ENCODE peak calls at places on chromosomes 7 and 10, in five cellular contexts. G is M059J; L is effector CD4-positive, alpha-beta T cell; M is stimulated activated CD4-positive, alpha-beta T cell treated with anti-CD3 and anti-CD28 coated beads, TNF-alpha, amount 100 ng/mL, for 4 hours; T is activated naive CD8-positive, alpha-beta T cell treated with anti-CD3 and anti-CD28 coated beads, Interleukin-2, amount 10 ng/mL, durations not matched to agents 7 days and 5 days. V is an unnamed sample.

GRCh38 chr7:96200740-96201139 is 121.2 kb downstream of the SLC25A13 start:
- DNase-seq in G (no peak), L (no peak), M (no peak), T (no peak), V (no peak)

GRCh38 chr7:142616121-142616643 is 133.1 kb upstream of the PRSS1 start:
- DNase-seq in G (no peak), L (no peak), M (no peak), T (no peak), V (no peak)

GRCh38 chr7:36784991-36785940 is 61.0 kb upstream of the AOAH start:
- DNase-seq in G (no peak), L (peak; percentile 68), M (no peak), T (peak; percentile 60), V (no peak)

GRCh38 chr7:75914169-75914654 is 743 bp upstream of the POR start:
- DNase-seq in G (no peak), L (no peak), M (no peak), T (no peak), V (no peak)

GRCh38 chr10:113225903-113226302 is 275.9 kb downstream of the TCF7L2 start:
- DNase-seq in G (no peak), L (no peak), M (no peak), T (no peak), V (no peak)

GRCh38 chr10:129854181-129854580 is 109.9 kb downstream of the EBF3 start:
- DNase-seq in G (no peak), L (no peak), M (no peak), T (no peak), V (no peak)

GRCh38 chr7:21128418-21128817 is 299.5 kb upstream of the SP4 start:
- DNase-seq in G (no peak), L (no peak), M (no peak), T (no peak), V (no peak)

GRCh38 chr10:625335-625699 is 64.2 kb downstream of the DIP2C start:
- DNase-seq in G (no peak), L (no peak), M (no peak), T (no peak), V (no peak)

GRCh38 chr10:78977761-78978305 is 90.9 kb upstream of the ZMIZ1 start:
- DNase-seq in G (peak; percentile 98), L (no peak), M (no peak), T (no peak), V (no peak)

GRCh38 chr7:45686441-45687184 is 112.4 kb downstream of the ADCY1 start:
- DNase-seq in G (no peak), L (no peak), M (no peak), T (no peak), V (no peak)

GRCh38 chr7:41699532-41699931 is 3.4 kb downstream of the INHBA start:
- DNase-seq in G (peak; percentile 58), L (no peak), M (no peak), T (no peak), V (no peak)

GRCh38 chr10:17214991-17215781 is 12.9 kb upstream of the VIM start:
- DNase-seq in G (peak; percentile 93), L (no peak), M (no peak), T (no peak), V (no peak)

GRCh38 chr7:38463277-38464224 is 167.6 kb downstream of the AMPH start:
- DNase-seq in G (peak; percentile 84), L (peak; percentile 28), M (peak; percentile 62), T (peak; percentile 69), V (no peak)

GRCh38 chr10:71837085-71837827 is 13.8 kb downstream of the PSAP start:
- DNase-seq in G (no peak), L (no peak), M (no peak), T (no peak), V (no peak)

GRCh38 chr10:5544216-5544805 is 19.6 kb downstream of the CALML3 start:
- DNase-seq in G (no peak), L (no peak), M (no peak), T (peak; percentile 1), V (no peak)

GRCh38 chr7:129689995-129690581 is 78.6 kb downstream of the NRF1 start:
- DNase-seq in G (no peak), L (no peak), M (no peak), T (no peak), V (peak; percentile 48)

GRCh38 chr10:102211615-102212299 is 14.3 kb upstream of the ELOVL3 start:
- DNase-seq in G (no peak), L (no peak), M (no peak), T (no peak), V (no peak)

GRCh38 chr7:122550545-122550944 is 148.4 kb downstream of the RNF133 start:
- DNase-seq in G (no peak), L (no peak), M (no peak), T (no peak), V (no peak)

GRCh38 chr7:23394828-23395227 is 75.5 kb downstream of the IGF2BP3 start:
- DNase-seq in G (peak; percentile 21), L (no peak), M (no peak), T (no peak), V (peak; percentile 26)

GRCh38 chr10:43206391-43207235 is 60.3 kb downstream of the RASGEF1A start:
- DNase-seq in G (no peak), L (no peak), M (no peak), T (peak; percentile 25), V (no peak)

GRCh38 chr7:41656357-41656756 is 46.5 kb downstream of the INHBA start:
- DNase-seq in G (peak; percentile 58), L (no peak), M (no peak), T (no peak), V (no peak)

GRCh38 chr10:97889461-97890265 is 40.0 kb downstream of the GOLGA7B start:
- DNase-seq in G (peak; percentile 66), L (no peak), M (no peak), T (no peak), V (peak; percentile 86)

GRCh38 chr10:62333988-62334682 is 40.0 kb upstream of the ZNF365 start:
- DNase-seq in G (no peak), L (no peak), M (no peak), T (no peak), V (no peak)

GRCh38 chr10:93566435-93567276 is at the start of gene FFAR4:
- DNase-seq in G (peak; percentile 20), L (no peak), M (no peak), T (no peak), V (no peak)